ENCODE peak calls at places on chromosomes 7 and 10, in nine cellular contexts. One of them, this sample, is unnamed.

GRCh38 chr7:18038391-18038790 is 10.7 kb upstream of the PRPS1L1 start:
- DNase-seq in HCT116: no peak
- DNase-seq in psoas muscle: no peak
- DNase-seq in heart right ventricle: no peak
- DNase-seq in ascending aorta: no peak
- DNase-seq in colonic mucosa: no peak
- DNase-seq in WERI-Rb-1: no peak
- DNase-seq in endothelial cell of umbilical vein: no peak
- DNase-seq in endothelial cell: no peak
- DNase-seq in this sample: no peak

GRCh38 chr7:13016633-13017324 is 329.3 kb downstream of the ARL4A start:
- DNase-seq in WERI-Rb-1: no peak
- DNase-seq in ascending aorta: no peak
- DNase-seq in endothelial cell of umbilical vein: no peak
- DNase-seq in heart right ventricle: no peak
- DNase-seq in psoas muscle: no peak
- DNase-seq in colonic mucosa: no peak
- DNase-seq in HCT116: peak
- DNase-seq in endothelial cell: no peak
- DNase-seq in this sample: no peak

GRCh38 chr7:7254908-7255307 is 72.6 kb downstream of the C1GALT1 start:
- DNase-seq in HCT116: no peak
- DNase-seq in psoas muscle: no peak
- DNase-seq in heart right ventricle: no peak
- DNase-seq in WERI-Rb-1: no peak
- DNase-seq in endothelial cell: no peak
- DNase-seq in ascending aorta: no peak
- DNase-seq in colonic mucosa: no peak
- DNase-seq in endothelial cell of umbilical vein: no peak
- DNase-seq in this sample: no peak

GRCh38 chr10:78777466-78778256 is 291.1 kb upstream of the ZMIZ1 start:
- DNase-seq in colonic mucosa: no peak
- DNase-seq in endothelial cell: no peak
- DNase-seq in HCT116: no peak
- DNase-seq in WERI-Rb-1: no peak
- DNase-seq in ascending aorta: peak
- DNase-seq in heart right ventricle: peak
- DNase-seq in endothelial cell of umbilical vein: no peak
- DNase-seq in psoas muscle: peak
- DNase-seq in this sample: no peak

GRCh38 chr10:79346388-79347225 is 662 bp upstream of the PPIF start:
- DNase-seq in WERI-Rb-1: peak
- DNase-seq in psoas muscle: no peak
- DNase-seq in endothelial cell of umbilical vein: no peak
- DNase-seq in colonic mucosa: peak
- DNase-seq in HCT116: peak
- DNase-seq in endothelial cell: no peak
- DNase-seq in heart right ventricle: no peak
- DNase-seq in ascending aorta: no peak
- DNase-seq in this sample: no peak

GRCh38 chr7:130365511-130366441 is 14.5 kb upstream of the CPA1 start:
- DNase-seq in HCT116: no peak
- DNase-seq in colonic mucosa: no peak
- DNase-seq in heart right ventricle: no peak
- DNase-seq in psoas muscle: peak
- DNase-seq in ascending aorta: no peak
- DNase-seq in WERI-Rb-1: peak
- DNase-seq in endothelial cell of umbilical vein: no peak
- DNase-seq in endothelial cell: no peak
- DNase-seq in this sample: peak

GRCh38 chr10:55631071-55631654 is 729.9 kb downstream of the ZWINT start:
- DNase-seq in psoas muscle: peak
- DNase-seq in HCT116: no peak
- DNase-seq in endothelial cell of umbilical vein: peak
- DNase-seq in ascending aorta: no peak
- DNase-seq in colonic mucosa: peak
- DNase-seq in WERI-Rb-1: peak
- DNase-seq in endothelial cell: peak
- DNase-seq in heart right ventricle: peak
- DNase-seq in this sample: peak

GRCh38 chr7:2873686-2874551 is 29.8 kb upstream of the GNA12 start:
- DNase-seq in colonic mucosa: no peak
- DNase-seq in WERI-Rb-1: no peak
- DNase-seq in HCT116: peak
- DNase-seq in ascending aorta: no peak
- DNase-seq in endothelial cell: no peak
- DNase-seq in heart right ventricle: no peak
- DNase-seq in endothelial cell of umbilical vein: peak
- DNase-seq in psoas muscle: no peak
- DNase-seq in this sample: peak

GRCh38 chr7:82435769-82436168 is 7.8 kb downstream of the CACNA2D1 start:
- DNase-seq in ascending aorta: no peak
- DNase-seq in HCT116: no peak
- DNase-seq in WERI-Rb-1: no peak
- DNase-seq in heart right ventricle: no peak
- DNase-seq in endothelial cell: no peak
- DNase-seq in psoas muscle: no peak
- DNase-seq in endothelial cell of umbilical vein: no peak
- DNase-seq in colonic mucosa: no peak
- DNase-seq in this sample: no peak

GRCh38 chr7:16416289-16417282 is 4.8 kb downstream of the CRPPA start:
- DNase-seq in HCT116: no peak
- DNase-seq in WERI-Rb-1: no peak
- DNase-seq in psoas muscle: no peak
- DNase-seq in endothelial cell: no peak
- DNase-seq in endothelial cell of umbilical vein: no peak
- DNase-seq in heart right ventricle: no peak
- DNase-seq in ascending aorta: no peak
- DNase-seq in colonic mucosa: no peak
- DNase-seq in this sample: no peak

GRCh38 chr7:27237735-27238334 is 4.8 kb upstream of the EVX1 start:
- DNase-seq in WERI-Rb-1: no peak
- DNase-seq in endothelial cell: no peak
- DNase-seq in psoas muscle: no peak
- DNase-seq in ascending aorta: no peak
- DNase-seq in HCT116: no peak
- DNase-seq in colonic mucosa: no peak
- DNase-seq in endothelial cell of umbilical vein: no peak
- DNase-seq in heart right ventricle: no peak
- DNase-seq in this sample: no peak

GRCh38 chr10:119768455-119769094 is 42.7 kb downstream of the INPP5F start:
- DNase-seq in psoas muscle: no peak
- DNase-seq in WERI-Rb-1: no peak
- DNase-seq in endothelial cell: no peak
- DNase-seq in HCT116: no peak
- DNase-seq in colonic mucosa: no peak
- DNase-seq in heart right ventricle: no peak
- DNase-seq in ascending aorta: no peak
- DNase-seq in endothelial cell of umbilical vein: no peak
- DNase-seq in this sample: no peak

GRCh38 chr10:116785867-116786266 is 43.5 kb upstream of the HSPA12A start:
- DNase-seq in psoas muscle: no peak
- DNase-seq in ascending aorta: no peak
- DNase-seq in HCT116: no peak
- DNase-seq in colonic mucosa: no peak
- DNase-seq in WERI-Rb-1: no peak
- DNase-seq in endothelial cell of umbilical vein: no peak
- DNase-seq in heart right ventricle: no peak
- DNase-seq in endothelial cell: no peak
- DNase-seq in this sample: no peak

GRCh38 chr7:73342645-73343044 is 14.7 kb downstream of the FKBP6 start:
- DNase-seq in ascending aorta: no peak
- DNase-seq in heart right ventricle: no peak
- DNase-seq in psoas muscle: no peak
- DNase-seq in WERI-Rb-1: no peak
- DNase-seq in endothelial cell of umbilical vein: peak
- DNase-seq in endothelial cell: peak
- DNase-seq in HCT116: peak
- DNase-seq in colonic mucosa: no peak
- DNase-seq in this sample: peak

DNA sequence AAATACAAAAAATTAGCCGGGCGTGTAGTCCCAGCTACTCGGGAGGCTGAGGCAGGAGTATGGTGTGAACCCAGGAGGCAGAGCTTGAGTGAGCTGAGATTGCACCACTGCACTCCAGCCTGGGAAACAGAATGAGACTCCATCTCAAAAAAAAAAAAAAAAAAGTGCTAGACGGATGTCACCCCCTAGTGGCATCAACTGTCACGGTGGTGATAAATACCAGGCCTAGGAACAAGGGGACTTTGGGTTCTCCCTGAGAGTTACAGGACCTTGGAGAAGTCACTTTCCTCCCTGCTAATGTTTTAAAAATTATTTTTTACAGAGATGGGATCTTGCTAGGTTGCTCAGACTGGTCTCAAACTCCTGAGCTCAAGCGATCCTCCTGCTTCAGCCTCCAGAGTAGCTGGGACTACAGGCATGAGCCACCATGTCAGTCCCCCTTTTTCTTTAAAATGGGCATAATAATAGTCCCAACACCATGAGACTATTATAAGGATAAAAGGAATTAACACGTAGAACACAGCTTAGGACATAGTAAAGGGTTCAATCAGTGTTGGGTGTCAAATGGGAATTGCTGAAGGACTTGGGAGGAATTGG is 2.6 kb upstream of the TMEM130 start:
- DNase-seq in HCT116: no peak
- DNase-seq in psoas muscle: no peak
- DNase-seq in WERI-Rb-1: peak
- DNase-seq in endothelial cell of umbilical vein: no peak
- DNase-seq in ascending aorta: no peak
- DNase-seq in colonic mucosa: no peak
- DNase-seq in endothelial cell: no peak
- DNase-seq in heart right ventricle: no peak
- DNase-seq in this sample: peak
- TF ChIP-seq CTCF in HCT116: peak
- TF ChIP-seq CTCF in psoas muscle: peak
- TF ChIP-seq CTCF in WERI-Rb-1: peak
- TF ChIP-seq CTCF in endothelial cell of umbilical vein: no peak
- TF ChIP-seq CTCF in ascending aorta: no peak
- TF ChIP-seq CTCF in colonic mucosa: peak
- TF ChIP-seq CTCF in endothelial cell: peak
- TF ChIP-seq CTCF in heart right ventricle: peak
- TF ChIP-seq CTCF in this sample: peak

GRCh38 chr7:128676665-128677064 is 4.6 kb downstream of the GARIN1A start:
- DNase-seq in psoas muscle: no peak
- DNase-seq in WERI-Rb-1: no peak
- DNase-seq in endothelial cell: no peak
- DNase-seq in colonic mucosa: no peak
- DNase-seq in heart right ventricle: no peak
- DNase-seq in ascending aorta: no peak
- DNase-seq in endothelial cell of umbilical vein: no peak
- DNase-seq in HCT116: no peak
- DNase-seq in this sample: no peak

GRCh38 chr7:128682125-128682524 is 10.0 kb downstream of the GARIN1A start:
- DNase-seq in ascending aorta: no peak
- DNase-seq in endothelial cell: no peak
- DNase-seq in colonic mucosa: no peak
- DNase-seq in heart right ventricle: no peak
- DNase-seq in endothelial cell of umbilical vein: no peak
- DNase-seq in HCT116: no peak
- DNase-seq in psoas muscle: no peak
- DNase-seq in WERI-Rb-1: no peak
- DNase-seq in this sample: no peak

GRCh38 chr7:128679920-128680319 is 7.8 kb downstream of the GARIN1A start:
- DNase-seq in ascending aorta: no peak
- DNase-seq in psoas muscle: no peak
- DNase-seq in WERI-Rb-1: no peak
- DNase-seq in heart right ventricle: no peak
- DNase-seq in colonic mucosa: no peak
- DNase-seq in endothelial cell: no peak
- DNase-seq in endothelial cell of umbilical vein: no peak
- DNase-seq in HCT116: no peak
- DNase-seq in this sample: no peak
- TF ChIP-seq CTCF in ascending aorta: no peak
- TF ChIP-seq CTCF in psoas muscle: no peak
- TF ChIP-seq CTCF in WERI-Rb-1: no peak
- TF ChIP-seq CTCF in heart right ventricle: no peak
- TF ChIP-seq CTCF in colonic mucosa: no peak
- TF ChIP-seq CTCF in endothelial cell: no peak
- TF ChIP-seq CTCF in endothelial cell of umbilical vein: no peak
- TF ChIP-seq CTCF in HCT116: no peak
- TF ChIP-seq CTCF in this sample: no peak

DNA sequence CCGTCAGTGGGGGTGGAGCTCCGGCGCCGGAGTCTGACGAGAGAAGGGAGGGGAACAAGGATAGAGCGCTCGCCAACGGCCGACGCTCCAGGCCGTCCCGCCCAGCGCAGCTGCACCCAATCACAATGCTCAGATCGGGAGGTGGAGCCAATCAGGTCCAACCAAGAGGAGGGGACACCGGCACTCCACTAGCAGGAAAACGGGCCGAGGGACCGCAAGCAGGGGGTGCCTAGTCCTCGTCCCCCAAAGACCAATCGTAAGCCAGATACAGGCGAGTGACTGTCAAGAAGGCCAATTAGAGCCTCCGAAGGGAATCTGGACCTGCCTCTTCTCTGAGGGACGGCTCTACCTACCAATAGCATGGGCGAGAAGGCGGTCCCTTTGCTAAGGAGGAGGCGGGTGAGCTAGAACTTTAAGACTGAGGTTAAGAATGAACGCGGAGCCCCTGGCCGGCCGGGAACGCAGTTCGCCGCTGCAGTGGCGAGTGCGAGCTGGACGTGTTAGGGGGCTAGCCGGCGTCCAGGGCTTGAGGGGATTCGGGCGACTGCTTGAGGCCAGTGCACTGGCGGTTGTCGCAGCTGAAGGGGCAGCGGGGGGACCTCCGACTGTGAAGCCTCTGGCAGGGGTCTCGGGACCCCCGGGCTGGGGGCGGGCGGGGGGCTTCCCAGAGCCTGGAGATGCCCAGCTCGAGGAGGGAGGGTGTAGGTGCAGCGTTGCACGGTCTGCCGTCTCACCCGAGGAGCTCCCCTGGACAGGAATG is at the start of gene FBXO24:
- DNase-seq in colonic mucosa: peak
- DNase-seq in heart right ventricle: peak
- DNase-seq in ascending aorta: peak
- DNase-seq in endothelial cell of umbilical vein: peak
- DNase-seq in psoas muscle: peak
- DNase-seq in WERI-Rb-1: peak
- DNase-seq in HCT116: peak
- DNase-seq in endothelial cell: peak
- DNase-seq in this sample: peak
- TF ChIP-seq CTCF in colonic mucosa: no peak
- TF ChIP-seq CTCF in heart right ventricle: no peak
- TF ChIP-seq CTCF in ascending aorta: no peak
- TF ChIP-seq CTCF in endothelial cell of umbilical vein: no peak
- TF ChIP-seq CTCF in psoas muscle: no peak
- TF ChIP-seq CTCF in WERI-Rb-1: no peak
- TF ChIP-seq CTCF in HCT116: no peak
- TF ChIP-seq CTCF in endothelial cell: no peak
- TF ChIP-seq CTCF in this sample: no peak

DNA sequence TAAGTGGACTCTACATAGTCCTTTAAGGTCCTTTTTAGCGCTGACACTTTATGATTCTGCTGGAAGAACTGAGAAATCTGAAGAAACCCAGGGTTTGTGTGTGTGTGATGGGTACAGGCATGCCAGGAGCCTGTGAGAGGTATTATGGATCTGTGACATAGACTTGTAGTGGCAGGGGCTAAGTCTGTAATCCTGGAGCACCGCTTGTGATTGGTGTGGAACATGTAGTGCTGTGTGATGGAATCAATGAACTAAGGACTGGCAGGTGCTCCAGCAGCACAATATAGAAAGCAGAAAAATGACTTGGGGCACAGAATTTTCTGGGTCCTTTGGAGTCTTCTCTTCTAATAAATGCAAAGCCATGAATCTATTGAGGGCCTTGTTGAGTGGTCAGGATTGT is 163.9 kb downstream of the ST7 start:
- DNase-seq in WERI-Rb-1: no peak
- DNase-seq in heart right ventricle: no peak
- DNase-seq in HCT116: no peak
- DNase-seq in endothelial cell of umbilical vein: no peak
- DNase-seq in colonic mucosa: no peak
- DNase-seq in psoas muscle: no peak
- DNase-seq in endothelial cell: no peak
- DNase-seq in ascending aorta: no peak
- DNase-seq in this sample: no peak
- TF ChIP-seq CTCF in WERI-Rb-1: no peak
- TF ChIP-seq CTCF in heart right ventricle: no peak
- TF ChIP-seq CTCF in HCT116: no peak
- TF ChIP-seq CTCF in endothelial cell of umbilical vein: no peak
- TF ChIP-seq CTCF in colonic mucosa: no peak
- TF ChIP-seq CTCF in psoas muscle: no peak
- TF ChIP-seq CTCF in endothelial cell: no peak
- TF ChIP-seq CTCF in ascending aorta: no peak
- TF ChIP-seq CTCF in this sample: no peak